ENCODE peak calls at places on chromosomes 1 and 21, in six cellular contexts. K is A549; J is activated naive CD8-positive, alpha-beta T cell treated with anti-CD3 and anti-CD28 coated beads, Interleukin-2, amount 50 U/mL, for 24 hours; T is EL; B is endothelial cell; D is anterior cingulate cortex. C is an unnamed sample.

GRCh38 chr1:53740621-53741105 is 1.7 kb upstream of the GLIS1 start:
- DNase-seq in K (no peak), J (no peak), T (peak), B (no peak), D (no peak), C (no peak)

GRCh38 chr1:43545686-43546387 is 15.2 kb downstream of the PTPRF start:
- DNase-seq in K (peak), J (no peak), T (peak), B (peak), D (peak), C (peak)

GRCh38 chr1:98034505-98034904 is 113.7 kb upstream of the DPYD start:
- DNase-seq in K (no peak), J (no peak), T (peak), B (no peak), D (no peak), C (no peak)

GRCh38 chr1:37945743-37946702 is 830 bp downstream of the INPP5B start:
- DNase-seq in K (peak), J (no peak), T (peak), B (peak), D (peak), C (no peak)

GRCh38 chr1:3352084-3352951 is 102.1 kb upstream of the ARHGEF16 start:
- DNase-seq in K (no peak), J (no peak), T (peak), B (no peak), D (no peak), C (no peak)

GRCh38 chr1:109441105-109441504 is 14.9 kb upstream of the PSMA5 start:
- DNase-seq in K (no peak), J (no peak), T (peak), B (no peak), D (no peak), C (no peak)

GRCh38 chr1:219189021-219189824 is 15.5 kb downstream of the LYPLAL1 start:
- DNase-seq in K (no peak), J (no peak), T (peak), B (no peak), D (no peak), C (no peak)

GRCh38 chr1:106962591-106962990 is 93.9 kb upstream of the PRMT6 start:
- DNase-seq in K (no peak), J (no peak), T (no peak), B (no peak), D (no peak), C (no peak)

GRCh38 chr1:225849905-225850304 is 32.3 kb downstream of the TMEM63A start:
- DNase-seq in K (no peak), J (peak), T (no peak), B (no peak), D (no peak), C (no peak)

GRCh38 chr1:239011382-239011781 is 375.0 kb upstream of the CHRM3 start:
- DNase-seq in K (no peak), J (no peak), T (no peak), B (no peak), D (no peak), C (no peak)

GRCh38 chr1:26772687-26773086 is 15.1 kb upstream of the PIGV start:
- DNase-seq in K (peak), J (no peak), T (peak), B (no peak), D (no peak), C (peak)

GRCh38 chr21:35969281-35969680 is 91.0 kb downstream of the SETD4 start:
- DNase-seq in K (no peak), J (no peak), T (no peak), B (no peak), D (no peak), C (no peak)